ENCODE peak calls at places on chromosome 1, in seven cellular contexts. C, W, B, A, S, O and Q are unnamed samples.

GRCh38 chr1:119626841-119627240 is 21.2 kb downstream of the ZNF697 start:
- DNase-seq in C (no peak), W (no peak), B (no peak), A (no peak), S (peak), O (no peak), Q (no peak)

GRCh38 chr1:89305493-89305892 is 32.8 kb upstream of the GBP5 start:
- DNase-seq in C (no peak), W (no peak), B (no peak), A (no peak), S (no peak), O (no peak), Q (no peak)

GRCh38 chr1:18299441-18300338 is 181.0 kb upstream of the KLHDC7A start:
- DNase-seq in C (peak), W (no peak), B (no peak), A (no peak), S (no peak), O (no peak), Q (no peak)

GRCh38 chr1:226557424-226557823 is 8.9 kb downstream of the STUM start:
- DNase-seq in C (no peak), W (no peak), B (no peak), A (no peak), S (no peak), O (no peak), Q (no peak)

GRCh38 chr1:169109561-169110134 is 3.2 kb downstream of the ATP1B1 start:
- DNase-seq in C (peak), W (no peak), B (peak), A (no peak), S (peak), O (peak), Q (peak)

GRCh38 chr1:211677659-211678058 is 2.2 kb upstream of the NEK2 start:
- DNase-seq in C (no peak), W (no peak), B (no peak), A (no peak), S (no peak), O (no peak), Q (no peak)

GRCh38 chr1:201261771-201262547 is 21.3 kb upstream of the PKP1 start:
- DNase-seq in C (no peak), W (no peak), B (no peak), A (no peak), S (peak), O (no peak), Q (no peak)

GRCh38 chr1:204896787-204897469 is 26.3 kb downstream of the NFASC start:
- DNase-seq in C (no peak), W (no peak), B (no peak), A (no peak), S (no peak), O (no peak), Q (no peak)

GRCh38 chr1:199101139-199101538 is 462.3 kb downstream of the PTPRC start:
- DNase-seq in C (no peak), W (no peak), B (no peak), A (no peak), S (no peak), O (no peak), Q (no peak)

GRCh38 chr1:63877021-63877767 is 103.4 kb downstream of the ROR1 start:
- DNase-seq in C (no peak), W (no peak), B (no peak), A (no peak), S (no peak), O (no peak), Q (no peak)

GRCh38 chr1:21896652-21897532 is 40.2 kb downstream of the HSPG2 start:
- DNase-seq in C (no peak), W (no peak), B (no peak), A (no peak), S (peak), O (no peak), Q (no peak)